ENCODE peak calls at places on chromosomes 12 and 14, in ten cellular contexts. E is A549, T is GM10248, F is omental fat pad, A is mesothelial cell of epicardium, I is kidney epithelial cell, P is IMR-90, O is dorsolateral prefrontal cortex, R is MM.1S, W is astrocyte of the spinal cord. J is an unnamed sample.

GRCh38 chr14:54671537-54671936 is 104.6 kb downstream of the SAMD4A start:
- DNase-seq in A (no peak), E (no peak), F (no peak), O (no peak), R (no peak), W (no peak), I (no peak), P (no peak), T (no peak), J (no peak)

GRCh38 chr12:106194351-106194750 is 53.5 kb downstream of the CKAP4 start:
- DNase-seq in F (no peak), O (no peak), T (no peak), W (no peak), R (no peak), I (no peak), P (no peak), A (no peak), E (no peak), J (no peak)

GRCh38 chr12:12190087-12190809 is 76.6 kb downstream of the LRP6 start:
- DNase-seq in I (no peak), T (no peak), A (no peak), E (no peak), F (no peak), R (no peak), O (no peak), W (no peak), P (no peak), J (no peak)

GRCh38 chr12:123971449-123971769 is 1.2 kb downstream of the CCDC92 start:
- DNase-seq in O (no peak), P (no peak), R (no peak), I (no peak), T (no peak), A (no peak), E (no peak), W (no peak), F (no peak), J (no peak)

GRCh38 chr14:57326253-57326652 is 57.5 kb downstream of the AP5M1 start:
- DNase-seq in E (no peak), I (no peak), O (no peak), W (no peak), P (no peak), R (no peak), A (no peak), T (peak; percentile 50), F (no peak), J (peak; percentile 48)

GRCh38 chr14:103127861-103128598 is 4.8 kb downstream of the TNFAIP2 start:
- DNase-seq in E (no peak), A (no peak), I (no peak), O (no peak), R (no peak), F (no peak), P (no peak), W (no peak), T (no peak), J (no peak)

GRCh38 chr12:102394200-102394599 is 86.2 kb downstream of the IGF1 start:
- DNase-seq in I (no peak), A (no peak), P (no peak), F (no peak), R (no peak), O (no peak), E (no peak), T (no peak), W (no peak), J (no peak)

GRCh38 chr14:80003138-80003537 is 208.2 kb downstream of the DIO2 start:
- DNase-seq in E (no peak), A (no peak), F (no peak), P (peak; percentile 67), O (no peak), W (no peak), T (no peak), I (no peak), R (no peak), J (no peak)

GRCh38 chr12:54560374-54560858 is 11.0 kb downstream of the PDE1B start:
- DNase-seq in T (peak; percentile 94), A (peak; percentile 66), I (no peak), W (peak; percentile 45), O (peak; percentile 93), E (peak; percentile 94), R (no peak), F (peak; percentile 71), P (peak; percentile 36), J (peak; percentile 94)

GRCh38 chr12:27083861-27084271 is 1.5 kb upstream of the C12orf71 start:
- DNase-seq in W (peak; percentile 67), R (no peak), E (no peak), O (peak; percentile 42), P (peak; percentile 71), F (no peak), T (no peak), I (peak; percentile 23), A (no peak), J (no peak)

GRCh38 chr14:59254911-59255545 is 66.6 kb downstream of the DAAM1 start:
- DNase-seq in R (no peak), F (no peak), A (no peak), P (peak; percentile 30), O (no peak), W (peak; percentile 20), E (no peak), T (peak; percentile 13), I (no peak), J (no peak)

GRCh38 chr14:105415481-105416428 is 3.9 kb upstream of the MTA1 start:
- DNase-seq in F (no peak), E (no peak), R (no peak), I (no peak), A (no peak), W (no peak), O (no peak), T (no peak), P (no peak), J (no peak)
- TF ChIP-seq CTCF in F (no peak), E (no peak), R (no peak), I (no peak), A (no peak), W (no peak), O (no peak), T (no peak), P (no peak), J (no peak)

DNA sequence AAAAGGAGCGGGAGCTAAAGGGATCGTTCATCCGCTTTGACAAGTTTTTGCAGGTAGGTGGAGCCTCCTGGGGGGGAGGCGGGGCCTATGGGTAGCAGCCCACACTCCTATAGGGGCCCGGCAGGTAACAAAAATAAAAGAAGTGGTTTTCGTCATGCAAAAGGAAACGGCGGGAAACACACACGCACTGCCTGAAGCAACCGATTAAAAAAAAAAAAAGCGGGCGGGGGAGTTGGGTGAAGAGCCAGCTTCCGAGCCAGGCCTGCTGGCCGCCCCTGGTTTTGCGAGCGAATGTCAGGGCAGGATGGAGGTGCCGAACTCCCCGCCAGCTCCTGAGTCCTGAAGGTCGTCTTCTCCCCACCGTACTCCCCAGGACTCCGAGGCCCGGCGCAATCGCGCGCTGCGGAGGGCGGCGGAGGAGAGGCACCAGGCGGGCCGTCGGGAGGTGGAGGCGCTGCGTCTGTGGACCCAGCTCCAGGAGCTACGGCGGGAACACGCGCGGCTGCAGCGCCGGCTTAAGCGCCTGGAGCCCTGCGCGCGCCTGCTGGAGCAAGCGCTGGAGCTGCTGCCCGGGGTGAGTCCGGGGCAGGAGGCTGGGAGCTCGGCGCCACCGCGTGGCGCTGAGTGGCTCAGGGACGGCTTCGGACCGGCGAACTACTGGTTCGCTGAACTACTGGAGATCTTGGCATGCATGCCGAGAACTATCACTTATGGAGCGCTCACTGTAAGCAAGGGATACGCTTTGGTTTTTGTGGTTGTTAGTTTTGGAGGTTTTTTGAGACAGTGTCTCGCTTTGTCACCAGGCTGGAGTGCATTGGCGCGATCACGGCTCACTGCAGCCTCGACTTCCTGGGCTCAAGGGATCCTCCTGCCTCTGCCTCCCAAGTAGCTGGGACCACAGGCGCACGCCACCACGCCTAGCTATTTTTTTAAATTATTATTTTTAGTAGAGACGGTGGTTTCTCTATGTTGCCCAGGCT is 3.6 kb downstream of the CFAP73 start:
- DNase-seq in A (peak; percentile 57), W (peak; percentile 76), R (peak; percentile 49), I (no peak), F (no peak), P (peak; percentile 65), O (peak; percentile 68), T (peak; percentile 84), E (peak; percentile 92), J (peak; percentile 87)
- TF ChIP-seq CTCF in A (no peak), W (peak; percentile 55), R (peak; percentile 33), I (peak; percentile 61), F (no peak), P (peak; percentile 48), O (peak; percentile 78), T (peak; percentile 56), E (peak; percentile 65), J (peak; percentile 63)

GRCh38 chr12:47079365-47079893 is at the start of gene PCED1B:
- DNase-seq in W (peak; percentile 80), F (no peak), E (no peak), O (peak; percentile 56), I (no peak), R (peak; percentile 69), A (peak; percentile 59), T (peak; percentile 60), P (peak; percentile 72), J (peak; percentile 65)
- TF ChIP-seq CTCF in W (peak; percentile 52), F (no peak), E (no peak), O (peak; percentile 8), I (peak; percentile 50), R (peak; percentile 48), A (no peak), T (peak; percentile 52), P (peak; percentile 57), J (peak; percentile 14)

GRCh38 chr12:76348079-76348901 is at the start of gene BBS10:
- DNase-seq in I (peak; percentile 69), R (peak; percentile 92), O (peak; percentile 91), F (peak; percentile 61), A (peak; percentile 85), P (peak; percentile 91), T (peak; percentile 92), W (peak; percentile 94), E (peak; percentile 86), J (peak; percentile 90)

GRCh38 chr12:76341436-76342030 is 6.7 kb downstream of the BBS10 start:
- DNase-seq in P (peak; percentile 65), I (no peak), A (no peak), F (no peak), O (no peak), T (no peak), R (no peak), W (peak; percentile 22), E (no peak), J (no peak)

GRCh38 chr12:76346236-76346635 is 2.0 kb downstream of the BBS10 start:
- DNase-seq in I (no peak), R (no peak), F (no peak), T (no peak), A (no peak), W (no peak), E (no peak), P (peak; percentile 68), O (no peak), J (no peak)

GRCh38 chr12:76345569-76345968 is 2.6 kb downstream of the BBS10 start:
- DNase-seq in P (no peak), A (no peak), R (no peak), W (no peak), E (no peak), F (no peak), O (no peak), I (no peak), T (no peak), J (no peak)

DNA sequence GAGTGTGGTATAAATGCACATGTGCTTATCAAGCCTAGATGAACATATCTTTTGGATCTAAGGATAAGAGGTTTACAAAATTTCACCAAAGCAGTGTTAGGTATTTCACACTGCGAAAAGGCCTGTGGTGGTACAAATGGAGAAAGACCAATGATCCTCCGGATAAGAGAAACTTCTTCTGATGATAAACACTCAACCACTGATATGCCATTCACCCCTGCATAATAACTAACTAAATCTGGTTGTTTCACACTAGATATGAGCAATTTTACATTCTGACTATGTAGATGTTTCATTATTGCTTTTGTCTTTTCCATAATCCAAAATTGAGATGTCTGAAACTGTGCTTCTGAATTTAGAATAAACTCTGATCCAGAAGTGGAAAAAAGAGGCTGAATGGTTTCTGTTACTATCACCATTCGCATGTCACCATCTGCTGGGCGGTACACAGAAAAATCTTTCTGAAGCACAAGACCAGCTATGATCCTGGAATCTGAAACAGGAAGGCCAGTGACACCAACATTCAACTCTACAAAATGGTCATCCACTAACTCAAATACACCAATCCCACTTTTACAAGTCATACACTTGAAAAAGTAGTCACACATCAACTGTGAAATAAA is 1.3 kb downstream of the BBS10 start:
- DNase-seq in F (no peak), E (no peak), R (peak; percentile 63), I (peak; percentile 31), W (peak; percentile 73), O (peak; percentile 22), T (peak; percentile 32), P (peak; percentile 79), A (no peak), J (peak; percentile 41)
- TF ChIP-seq CTCF in F (no peak), E (peak; percentile 67), R (peak; percentile 55), I (peak; percentile 66), W (peak; percentile 43), O (peak; percentile 54), T (peak; percentile 54), P (peak; percentile 74), A (no peak), J (peak; percentile 46)